ENCODE peak calls at places on chromosomes 2 and 18, in six cellular contexts. One of them, this sample, is unnamed.

GRCh38 chr2:79982445-79982844 is 322.1 kb downstream of the LRRTM1 start:
- DNase-seq in adrenal gland: no peak
- DNase-seq in CD8-positive, alpha-beta memory T cell: no peak
- DNase-seq in NCI-H524 treated with DMSO at 0.1 percent for 48 hours: no peak
- DNase-seq in GM04503: no peak
- DNase-seq in GDM1: no peak
- DNase-seq in this sample: no peak

GRCh38 chr18:45634454-45634853 is 19.2 kb downstream of the SLC14A2 start:
- DNase-seq in GM04503: no peak
- DNase-seq in NCI-H524 treated with DMSO at 0.1 percent for 48 hours: no peak
- DNase-seq in CD8-positive, alpha-beta memory T cell: no peak
- DNase-seq in GDM1: no peak
- DNase-seq in adrenal gland: no peak
- DNase-seq in this sample: no peak

GRCh38 chr2:19176172-19176852 is 182.1 kb downstream of the OSR1 start:
- DNase-seq in NCI-H524 treated with DMSO at 0.1 percent for 48 hours: peak
- DNase-seq in adrenal gland: no peak
- DNase-seq in GM04503: no peak
- DNase-seq in CD8-positive, alpha-beta memory T cell: no peak
- DNase-seq in GDM1: no peak
- DNase-seq in this sample: no peak

GRCh38 chr2:181570833-181571661 is 85.9 kb downstream of the CERKL start:
- DNase-seq in CD8-positive, alpha-beta memory T cell: no peak
- DNase-seq in GDM1: no peak
- DNase-seq in NCI-H524 treated with DMSO at 0.1 percent for 48 hours: no peak
- DNase-seq in GM04503: no peak
- DNase-seq in adrenal gland: no peak
- DNase-seq in this sample: no peak

GRCh38 chr18:7950380-7951143 is 383.4 kb downstream of the PTPRM start:
- DNase-seq in adrenal gland: peak
- DNase-seq in CD8-positive, alpha-beta memory T cell: peak
- DNase-seq in GM04503: no peak
- DNase-seq in NCI-H524 treated with DMSO at 0.1 percent for 48 hours: no peak
- DNase-seq in GDM1: no peak
- DNase-seq in this sample: no peak

GRCh38 chr2:38494394-38494793 is 108.3 kb downstream of the HNRNPLL start:
- DNase-seq in adrenal gland: no peak
- DNase-seq in CD8-positive, alpha-beta memory T cell: no peak
- DNase-seq in NCI-H524 treated with DMSO at 0.1 percent for 48 hours: no peak
- DNase-seq in GDM1: no peak
- DNase-seq in GM04503: no peak
- DNase-seq in this sample: no peak

GRCh38 chr2:226423498-226423960 is 376.1 kb downstream of the IRS1 start:
- DNase-seq in CD8-positive, alpha-beta memory T cell: no peak
- DNase-seq in GM04503: no peak
- DNase-seq in NCI-H524 treated with DMSO at 0.1 percent for 48 hours: no peak
- DNase-seq in adrenal gland: peak
- DNase-seq in GDM1: peak
- DNase-seq in this sample: peak

GRCh38 chr2:231308631-231309414 is 86.7 kb upstream of the B3GNT7 start:
- DNase-seq in NCI-H524 treated with DMSO at 0.1 percent for 48 hours: no peak
- DNase-seq in adrenal gland: no peak
- DNase-seq in CD8-positive, alpha-beta memory T cell: no peak
- DNase-seq in GM04503: no peak
- DNase-seq in GDM1: no peak
- DNase-seq in this sample: no peak

GRCh38 chr2:43462866-43463641 is 132.8 kb downstream of the THADA start:
- DNase-seq in CD8-positive, alpha-beta memory T cell: no peak
- DNase-seq in GM04503: no peak
- DNase-seq in adrenal gland: no peak
- DNase-seq in GDM1: no peak
- DNase-seq in NCI-H524 treated with DMSO at 0.1 percent for 48 hours: no peak
- DNase-seq in this sample: peak